ENCODE peak calls at places on chromosome 22, in seven cellular contexts. J is neural crest cell, K is cardiac fibroblast, O is AG08396, D is T-helper 17 cell, B is sigmoid colon, L is globus pallidus. G is an unnamed sample.

GRCh38 chr22:43236401-43237166 is 49.6 kb upstream of the TTLL12 start:
- DNase-seq in L (peak; percentile 23), D (no peak), J (no peak), O (no peak), K (no peak), B (no peak), G (no peak)

GRCh38 chr22:32697331-32697995 is 104.0 kb upstream of the TIMP3 start:
- DNase-seq in B (no peak), K (no peak), J (no peak), L (no peak), D (no peak), O (no peak), G (no peak)

GRCh38 chr22:50705851-50706351 is 32.1 kb upstream of the ACR start:
- DNase-seq in O (no peak), L (no peak), B (peak; percentile 62), J (no peak), K (no peak), D (no peak), G (no peak)

GRCh38 chr22:36865346-36865745 is 4.5 kb downstream of the NCF4 start:
- DNase-seq in L (no peak), B (no peak), K (peak; percentile 30), O (no peak), J (no peak), D (no peak), G (no peak)

GRCh38 chr22:42966389-42966998 is 48.5 kb downstream of the PACSIN2 start:
- DNase-seq in L (no peak), K (no peak), J (no peak), O (no peak), D (no peak), B (no peak), G (no peak)

GRCh38 chr22:39518996-39519680 is 1.2 kb upstream of the ATF4 start:
- DNase-seq in O (peak; percentile 51), B (no peak), J (no peak), K (peak; percentile 71), D (no peak), L (no peak), G (no peak)

GRCh38 chr22:40302149-40302548 is 44.2 kb upstream of the ADSL start:
- DNase-seq in K (no peak), D (no peak), L (no peak), J (no peak), O (no peak), B (no peak), G (no peak)

GRCh38 chr22:49207008-49207775 is 620.5 kb downstream of the BRD1 start:
- DNase-seq in J (no peak), O (no peak), L (no peak), D (no peak), K (no peak), B (peak; percentile 48), G (no peak)

GRCh38 chr22:38735465-38736256 is 20.1 kb downstream of the SUN2 start:
- DNase-seq in B (no peak), D (no peak), K (no peak), J (no peak), O (no peak), L (no peak), G (peak; percentile 37)

GRCh38 chr22:24417901-24418641 is 9.3 kb upstream of the ADORA2A start:
- DNase-seq in O (no peak), K (peak; percentile 69), J (no peak), B (peak; percentile 52), L (no peak), D (no peak), G (no peak)

GRCh38 chr22:50443801-50444625 is 30.8 kb downstream of the SBF1 start:
- DNase-seq in D (no peak), J (no peak), B (no peak), K (no peak), O (no peak), L (no peak), G (no peak)